ENCODE peak calls at places on chromosomes 3 and 15, in nine cellular contexts. Q is heart right ventricle, E is brain microvascular endothelial cell, U is AG04450, A is IMR-90, S is body of pancreas, G is dorsolateral prefrontal cortex, W is psoas muscle, V is astrocyte. X is an unnamed sample. For H3K27me3, the result is how much of the 10 kb centered on the place peaks cover.

GRCh38 chr3:192929146-192929545 is 11.5 kb upstream of the MB21D2 start:
- DNase-seq in Q (no peak), E (no peak), U (no peak), A (peak), S (no peak), G (no peak), W (no peak), V (peak), X (no peak)

GRCh38 chr3:110376119-110376518 is 695.5 kb upstream of the NECTIN3 start:
- DNase-seq in Q (no peak), E (no peak), U (no peak), A (no peak), S (no peak), G (no peak), W (no peak), V (no peak), X (no peak)

GRCh38 chr15:99210334-99210733 is 39.0 kb downstream of the TTC23 start:
- DNase-seq in Q (no peak), E (no peak), U (no peak), A (no peak), S (no peak), G (no peak), W (no peak), V (no peak), X (no peak)

GRCh38 chr15:80988148-80988796 is 1.3 kb downstream of the MESD start:
- DNase-seq in Q (no peak), E (no peak), U (no peak), A (no peak), S (no peak), G (no peak), W (no peak), V (no peak), X (no peak)

GRCh38 chr15:72727154-72727553 is 41.1 kb downstream of the BBS4 start:
- DNase-seq in Q (no peak), E (no peak), U (no peak), A (no peak), S (no peak), G (no peak), W (no peak), V (no peak), X (no peak)

GRCh38 chr3:2458816-2459215 is 360.1 kb downstream of the CNTN4 start:
- DNase-seq in Q (no peak), E (no peak), U (no peak), A (no peak), S (no peak), G (no peak), W (no peak), V (no peak), X (no peak)

GRCh38 chr3:129867506-129868124 is 25.9 kb downstream of the TMCC1 start:
- DNase-seq in Q (no peak), E (no peak), U (no peak), A (peak), S (no peak), G (no peak), W (no peak), V (no peak), X (no peak)

GRCh38 chr15:101244039-101244781 is 7.6 kb downstream of the CHSY1 start:
- DNase-seq in Q (no peak), E (no peak), U (no peak), A (peak), S (no peak), G (no peak), W (no peak), V (peak), X (no peak)

GRCh38 chr15:66390670-66391069 is 4.0 kb downstream of the MAP2K1 start:
- DNase-seq in Q (no peak), E (no peak), U (no peak), A (no peak), S (no peak), G (no peak), W (no peak), V (no peak), X (no peak)

GRCh38 chr3:128619146-128619890 is 31.3 kb downstream of the RPN1 start:
- DNase-seq in Q (no peak), E (peak), U (peak), A (peak), S (no peak), G (no peak), W (no peak), V (peak), X (peak)

GRCh38 chr15:92803852-92804609 is 96.1 kb upstream of the CHD2 start:
- DNase-seq in Q (peak), E (peak), U (peak), A (peak), S (peak), G (no peak), W (peak), V (peak), X (peak)

GRCh38 chr3:128309026-128309425 is 155.7 kb downstream of the EEFSEC start:
- DNase-seq in Q (peak), E (no peak), U (no peak), A (no peak), S (peak), G (no peak), W (no peak), V (no peak), X (no peak)

GRCh38 chr3:111882799-111883198 is 23.7 kb downstream of the PHLDB2 start:
- DNase-seq in Q (no peak), E (no peak), U (no peak), A (no peak), S (no peak), G (no peak), W (no peak), V (no peak), X (no peak)

GRCh38 chr3:135460273-135460672 is 505.3 kb upstream of the PPP2R3A start:
- DNase-seq in Q (no peak), E (no peak), U (no peak), A (no peak), S (no peak), G (no peak), W (no peak), V (no peak), X (no peak)

GRCh38 chr15:41160639-41161315 is 44.7 kb upstream of the INO80 start:
- DNase-seq in Q (no peak), E (no peak), U (no peak), A (peak), S (no peak), G (no peak), W (no peak), V (peak), X (no peak)

GRCh38 chr15:38440353-38441129 is 13.4 kb upstream of the FAM98B start:
- DNase-seq in Q (peak), E (peak), U (peak), A (peak), S (peak), G (no peak), W (no peak), V (peak), X (no peak)

GRCh38 chr3:133591271-133591742 is 17.8 kb downstream of the CDV3 start:
- DNase-seq in Q (no peak), E (no peak), U (no peak), A (peak), S (no peak), G (no peak), W (no peak), V (peak), X (no peak)

GRCh38 chr3:29789686-29790085 is 508.8 kb downstream of the RBMS3 start:
- DNase-seq in Q (no peak), E (no peak), U (no peak), A (peak), S (no peak), G (no peak), W (no peak), V (peak), X (no peak)

GRCh38 chr3:159904911-159905310 is 83.7 kb upstream of the IL12A start:
- DNase-seq in Q (no peak), E (no peak), U (no peak), A (peak), S (no peak), G (no peak), W (no peak), V (peak), X (no peak)

GRCh38 chr3:141312359-141313090 is 55.8 kb upstream of the ZBTB38 start:
- DNase-seq in Q (no peak), E (no peak), U (no peak), A (no peak), S (no peak), G (no peak), W (no peak), V (no peak), X (no peak)

GRCh38 chr15:67259375-67259774 is 4.8 kb downstream of the IQCH start:
- DNase-seq in Q (no peak), E (no peak), U (no peak), A (no peak), S (no peak), G (no peak), W (no peak), V (no peak), X (no peak)

GRCh38 chr3:24137354-24137753 is 192.3 kb downstream of the NR1D2 start:
- DNase-seq in Q (no peak), E (no peak), U (no peak), A (no peak), S (no peak), G (no peak), W (no peak), V (no peak), X (no peak)

GRCh38 chr15:59178151-59178705 is 28.4 kb upstream of the LDHAL6B start:
- DNase-seq in Q (no peak), E (no peak), U (no peak), A (no peak), S (no peak), G (no peak), W (peak), V (no peak), X (no peak)

GRCh38 chr15:61057830-61058529 is 171.1 kb downstream of the RORA start:
- DNase-seq in Q (no peak), E (no peak), U (no peak), A (peak), S (no peak), G (no peak), W (no peak), V (no peak), X (no peak)

GRCh38 chr3:45441570-45442313 is 53.4 kb downstream of the LARS2 start:
- DNase-seq in Q (no peak), E (no peak), U (no peak), A (no peak), S (no peak), G (no peak), W (no peak), V (no peak), X (no peak)

GRCh38 chr3:43690400-43691119 is at the start of gene ABHD5:
- DNase-seq in Q (peak), E (peak), U (peak), A (peak), S (peak), G (peak), W (peak), V (peak), X (peak)

GRCh38 chr3:124396397-124396796 is 333.9 kb upstream of the UMPS start:
- DNase-seq in Q (no peak), E (no peak), U (no peak), A (no peak), S (no peak), G (no peak), W (no peak), V (no peak), X (no peak)

GRCh38 chr3:38828681-38829080 is 12.7 kb upstream of the SCN10A start:
- DNase-seq in Q (no peak), E (no peak), U (no peak), A (no peak), S (no peak), G (no peak), W (no peak), V (no peak), X (no peak)

GRCh38 chr15:24966364-24967103 is 11.7 kb downstream of the SNRPN start:
- DNase-seq in Q (no peak), E (no peak), U (no peak), A (no peak), S (no peak), G (no peak), W (no peak), V (no peak), X (no peak)

GRCh38 chr3:132781922-132782321 is 59.7 kb upstream of the NPHP3 start:
- DNase-seq in Q (no peak), E (no peak), U (no peak), A (no peak), S (no peak), G (no peak), W (no peak), V (no peak), X (no peak)

GRCh38 chr3:134211797-134212196 is 38.9 kb downstream of the RYK start:
- DNase-seq in Q (peak), E (peak), U (no peak), A (peak), S (peak), G (no peak), W (no peak), V (peak), X (no peak)

GRCh38 chr3:175294793-175295192 is 435.7 kb downstream of the NAALADL2 start:
- DNase-seq in Q (no peak), E (no peak), U (no peak), A (no peak), S (no peak), G (no peak), W (no peak), V (no peak), X (no peak)

GRCh38 chr3:158420654-158421396 is 150.2 kb upstream of the MLF1 start:
- DNase-seq in Q (no peak), E (peak), U (peak), A (peak), S (no peak), G (no peak), W (no peak), V (peak), X (peak)

GRCh38 chr3:86563358-86563970 is 427.5 kb downstream of the VGLL3 start:
- DNase-seq in Q (no peak), E (no peak), U (peak), A (peak), S (no peak), G (no peak), W (no peak), V (peak), X (peak)

GRCh38 chr15:90910441-90911301 is 7.6 kb downstream of the MAN2A2 start:
- DNase-seq in Q (no peak), E (no peak), U (no peak), A (no peak), S (no peak), G (no peak), W (no peak), V (no peak), X (no peak)

DNA sequence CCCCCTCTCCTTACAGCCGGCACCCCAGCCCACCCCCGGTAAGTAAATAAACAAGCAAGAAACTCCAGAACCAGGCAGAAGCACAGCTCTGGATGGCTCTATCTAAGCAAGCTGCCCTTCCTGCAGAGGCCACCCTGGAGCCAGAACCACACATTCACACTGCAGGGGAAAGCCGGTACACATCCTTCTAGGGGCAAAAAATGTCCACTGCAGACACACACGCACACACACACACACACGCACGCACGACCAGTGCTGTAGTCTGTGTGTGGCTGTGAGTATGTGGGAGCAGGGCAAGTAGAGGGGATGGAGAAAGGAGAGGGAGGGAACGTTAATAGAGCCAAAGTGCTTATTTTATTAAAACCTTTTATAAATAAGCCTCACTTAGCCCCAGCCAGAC is 63.8 kb downstream of the ADCY5 start:
- DNase-seq in Q (peak), E (peak), U (no peak), A (peak), S (no peak), G (no peak), W (no peak), V (no peak), X (no peak)
- TF ChIP-seq CTCF in Q (no peak), E (no peak), U (no peak), A (no peak), S (no peak), G (no peak), W (no peak), V (no peak), X (no peak)

GRCh38 chr3:126413693-126414080 is 19.0 kb downstream of the CFAP100 start:
- DNase-seq in Q (no peak), E (no peak), U (no peak), A (no peak), S (no peak), G (peak), W (no peak), V (no peak), X (no peak)

GRCh38 chr3:126414961-126415660 is 20.4 kb downstream of the CFAP100 start:
- DNase-seq in Q (no peak), E (no peak), U (no peak), A (no peak), S (no peak), G (no peak), W (no peak), V (no peak), X (no peak)

GRCh38 chr3:126414406-126414805 is 19.7 kb downstream of the CFAP100 start:
- DNase-seq in Q (no peak), E (no peak), U (no peak), A (no peak), S (no peak), G (no peak), W (no peak), V (no peak), X (no peak)

GRCh38 chr3:126415661-126416591 is 21.2 kb downstream of the CFAP100 start:
- DNase-seq in Q (no peak), E (no peak), U (no peak), A (no peak), S (no peak), G (no peak), W (no peak), V (no peak), X (no peak)

DNA sequence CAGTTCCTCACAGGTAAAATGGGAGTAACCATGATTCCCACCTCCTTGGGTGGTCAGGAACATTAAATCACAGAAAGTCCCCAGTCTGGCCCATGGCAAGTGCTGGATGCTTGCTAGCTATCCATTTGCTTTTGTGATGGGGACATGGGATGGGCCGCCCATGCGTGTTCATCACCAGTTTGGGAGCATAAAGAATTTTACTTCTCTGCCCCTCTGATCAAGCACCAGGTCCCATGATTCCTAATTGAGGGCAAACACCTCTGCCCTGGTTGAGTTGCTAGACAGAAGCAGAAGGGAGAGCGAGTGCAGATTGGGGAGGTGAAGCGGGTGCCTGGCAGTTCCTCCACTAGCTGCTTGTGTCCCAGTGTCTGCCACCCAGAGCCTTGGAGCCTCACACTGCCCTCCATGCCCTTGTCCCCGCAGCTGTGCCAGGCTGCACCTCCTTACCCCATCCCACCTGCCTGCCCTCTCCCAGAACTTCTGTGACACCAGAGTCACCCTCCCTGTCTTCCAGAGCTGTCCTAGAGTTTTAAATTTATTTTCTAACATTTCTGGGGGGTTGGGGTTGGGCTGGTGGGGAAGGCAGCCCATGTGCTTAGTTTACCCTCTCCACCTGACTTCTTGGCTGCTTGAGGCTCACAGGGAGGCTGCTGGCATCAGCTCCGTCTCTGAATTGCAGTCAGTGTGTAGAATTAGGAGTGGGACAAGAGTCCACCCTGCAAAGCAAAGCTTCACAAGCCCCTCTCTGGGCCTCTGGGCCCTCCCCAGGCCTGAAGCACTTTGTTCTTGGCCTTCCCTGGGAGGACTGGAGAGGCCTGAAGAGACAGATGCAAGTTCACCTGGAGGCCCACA is 18.4 kb downstream of the CFAP100 start:
- DNase-seq in Q (no peak), E (no peak), U (no peak), A (no peak), S (no peak), G (no peak), W (no peak), V (no peak), X (no peak)
- H3K27me3 ChIP-seq in Q (under half), E (under half), U (under half), A (under half), S (under half), G (under half), W (under half), V (under half), X (under half)

DNA sequence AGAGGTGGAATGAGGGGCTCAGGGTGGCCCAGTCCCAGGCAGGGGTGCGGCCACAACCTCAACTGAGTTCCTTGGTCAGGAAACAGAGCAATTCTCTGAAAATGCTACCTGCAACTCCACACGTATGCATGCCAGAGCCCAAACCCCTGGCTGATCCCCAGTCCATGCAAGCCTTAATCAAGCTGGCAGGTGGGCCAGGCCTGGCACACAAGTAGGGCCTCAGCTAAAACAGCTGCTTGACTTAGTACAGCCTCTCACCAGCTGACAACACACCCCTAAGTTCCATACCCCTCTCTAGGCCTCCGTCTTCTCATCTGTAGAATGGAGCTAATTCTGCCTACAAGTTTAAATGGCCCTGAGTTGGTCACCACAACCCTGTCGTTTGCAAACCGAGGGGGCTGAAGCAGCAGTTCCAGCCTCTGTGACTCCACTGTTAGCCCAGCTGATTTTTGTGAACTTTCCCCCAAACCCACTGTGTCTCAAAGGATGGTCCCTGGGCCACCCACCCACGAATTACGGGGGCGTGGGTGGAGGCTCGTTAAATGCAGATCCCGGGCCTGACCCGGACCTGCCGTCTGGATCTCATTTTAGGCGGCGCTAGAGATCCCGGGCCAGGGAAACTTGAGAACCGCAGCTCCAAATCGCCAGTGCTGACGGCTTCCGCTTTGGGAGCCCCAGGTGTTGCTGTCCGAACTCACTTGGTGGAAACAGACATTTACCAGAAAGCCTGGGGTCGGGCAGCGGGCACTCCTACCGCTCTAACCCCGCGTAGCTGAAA is 927 bp downstream of the CHDH start:
- DNase-seq in Q (peak), E (peak), U (no peak), A (peak), S (peak), G (no peak), W (peak), V (peak), X (no peak)
- TF ChIP-seq CTCF in Q (peak), E (peak), U (peak), A (peak), S (peak), G (no peak), W (peak), V (peak), X (peak)

GRCh38 chr15:45131510-45131909 is 1.7 kb downstream of the DUOX1 start:
- DNase-seq in Q (no peak), E (no peak), U (no peak), A (no peak), S (no peak), G (no peak), W (no peak), V (no peak), X (no peak)

GRCh38 chr15:45134682-45135604 is 5.1 kb downstream of the DUOX1 start:
- DNase-seq in Q (no peak), E (no peak), U (no peak), A (no peak), S (peak), G (no peak), W (no peak), V (no peak), X (no peak)

GRCh38 chr15:45134046-45134445 is 4.3 kb downstream of the DUOX1 start:
- DNase-seq in Q (no peak), E (no peak), U (no peak), A (no peak), S (no peak), G (no peak), W (no peak), V (no peak), X (no peak)

GRCh38 chr15:45132844-45133560 is 3.2 kb downstream of the DUOX1 start:
- DNase-seq in Q (no peak), E (no peak), U (no peak), A (no peak), S (no peak), G (no peak), W (no peak), V (no peak), X (no peak)

GRCh38 chr15:45133561-45133920 is 3.7 kb downstream of the DUOX1 start:
- DNase-seq in Q (no peak), E (no peak), U (no peak), A (no peak), S (no peak), G (no peak), W (no peak), V (no peak), X (no peak)
- H3K27me3 ChIP-seq in Q (half or more), E (half or more), U (half or more), A (half or more), S (under half), G (half or more), W (under half), V (half or more), X (half or more)

GRCh38 chr15:94526071-94526689 is 294.8 kb downstream of the MCTP2 start:
- DNase-seq in Q (no peak), E (peak), U (no peak), A (no peak), S (no peak), G (no peak), W (no peak), V (no peak), X (no peak)
- TF ChIP-seq CTCF in Q (peak), E (peak), U (peak), A (no peak), S (no peak), G (peak), W (no peak), V (no peak), X (peak)